ENCODE peak calls at places on chromosomes 12 and 14, in six cellular contexts. B is mesenchymal stem cell, S is IMR-90, F is H9, H is trophoblast cell, D is H1. X is an unnamed sample.

GRCh38 chr14:77641534-77642341 is 25.3 kb upstream of the SPTLC2 start:
- DNase-seq in H (peak), D (no peak), S (peak), F (no peak), B (no peak), X (no peak)

GRCh38 chr12:6538420-6539275 is 4.3 kb downstream of the GAPDH start:
- DNase-seq in S (peak), F (peak), D (no peak), B (peak), H (peak), X (no peak)

GRCh38 chr12:75979181-75979580 is 52.4 kb downstream of the PHLDA1 start:
- DNase-seq in F (no peak), S (peak), B (peak), D (no peak), H (no peak), X (no peak)

GRCh38 chr14:106657460-106657859 is 1131.1 kb downstream of the TMEM121 start:
- DNase-seq in H (no peak), B (no peak), D (no peak), F (no peak), S (no peak), X (no peak)

GRCh38 chr12:5817246-5817645 is 127.8 kb downstream of the ANO2 start:
- DNase-seq in F (no peak), B (no peak), H (no peak), S (no peak), D (no peak), X (no peak)

GRCh38 chr14:22336031-22336430 is 253.0 kb downstream of the DAD1 start:
- DNase-seq in D (no peak), S (no peak), F (no peak), B (peak), H (no peak), X (no peak)

GRCh38 chr12:5268424-5269210 is 163.3 kb upstream of the NTF3 start:
- DNase-seq in H (no peak), S (no peak), F (no peak), B (no peak), D (no peak), X (no peak)

GRCh38 chr14:105314287-105315185 is at the start of gene PACS2:
- DNase-seq in F (peak), H (peak), B (peak), D (peak), S (peak), X (peak)

GRCh38 chr12:13101854-13102375 is 1.6 kb downstream of the GSG1 start:
- DNase-seq in H (peak), B (peak), S (peak), F (no peak), D (no peak), X (no peak)

GRCh38 chr12:40107803-40108620 is 2.1 kb upstream of the SLC2A13 start:
- DNase-seq in F (no peak), D (no peak), B (no peak), S (no peak), H (no peak), X (no peak)

GRCh38 chr12:40028296-40028695 is 77.6 kb downstream of the SLC2A13 start:
- DNase-seq in D (no peak), S (no peak), B (no peak), F (no peak), H (no peak), X (no peak)

GRCh38 chr14:102616799-102617198 is 24.4 kb downstream of the RCOR1 start:
- DNase-seq in D (no peak), H (no peak), S (no peak), F (no peak), B (no peak), X (no peak)

GRCh38 chr12:23204933-23205778 is 580.2 kb downstream of the ETNK1 start:
- DNase-seq in B (peak), H (no peak), D (no peak), S (peak), F (no peak), X (peak)

GRCh38 chr12:101010881-101011280 is 199.2 kb downstream of the SLC5A8 start:
- DNase-seq in S (no peak), H (no peak), D (no peak), F (no peak), B (no peak), X (no peak)

GRCh38 chr14:63478437-63478852 is 64.7 kb downstream of the PPP2R5E start:
- DNase-seq in F (no peak), S (no peak), D (no peak), H (no peak), B (no peak), X (no peak)

GRCh38 chr14:67837011-67837624 is 17.5 kb downstream of the RAD51B start:
- DNase-seq in B (peak), S (peak), F (no peak), H (peak), D (no peak), X (no peak)

GRCh38 chr14:75880512-75880911 is 101.3 kb downstream of the TGFB3 start:
- DNase-seq in S (no peak), D (no peak), H (no peak), F (peak), B (no peak), X (no peak)

GRCh38 chr12:93790472-93791152 is 113.4 kb downstream of the CRADD start:
- DNase-seq in S (peak), D (no peak), B (peak), F (no peak), H (no peak), X (no peak)

DNA sequence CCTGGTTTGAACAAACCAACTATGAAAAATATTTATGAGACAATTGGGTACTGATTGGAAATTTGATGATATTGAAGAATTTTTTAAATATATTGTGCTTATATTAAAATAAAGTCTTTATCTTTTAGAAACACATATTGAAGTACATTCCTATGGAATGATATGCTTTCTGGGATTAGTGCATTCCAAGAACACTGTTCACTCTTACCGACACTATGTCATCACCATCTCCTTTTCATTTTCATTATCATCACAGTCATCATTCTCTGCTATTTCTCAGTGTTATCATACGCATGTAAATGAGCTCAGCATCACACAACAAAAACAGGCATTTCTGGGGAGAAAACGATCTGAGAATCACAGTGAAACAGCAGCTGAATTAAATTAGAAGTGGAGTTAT is 513.3 kb upstream of the CCDC196 start:
- DNase-seq in B (peak), F (no peak), H (peak), D (no peak), S (peak), X (no peak)
- H3K14ac ChIP-seq in B (no peak), F (no peak), H (no peak), D (no peak), S (no peak), X (no peak)

DNA sequence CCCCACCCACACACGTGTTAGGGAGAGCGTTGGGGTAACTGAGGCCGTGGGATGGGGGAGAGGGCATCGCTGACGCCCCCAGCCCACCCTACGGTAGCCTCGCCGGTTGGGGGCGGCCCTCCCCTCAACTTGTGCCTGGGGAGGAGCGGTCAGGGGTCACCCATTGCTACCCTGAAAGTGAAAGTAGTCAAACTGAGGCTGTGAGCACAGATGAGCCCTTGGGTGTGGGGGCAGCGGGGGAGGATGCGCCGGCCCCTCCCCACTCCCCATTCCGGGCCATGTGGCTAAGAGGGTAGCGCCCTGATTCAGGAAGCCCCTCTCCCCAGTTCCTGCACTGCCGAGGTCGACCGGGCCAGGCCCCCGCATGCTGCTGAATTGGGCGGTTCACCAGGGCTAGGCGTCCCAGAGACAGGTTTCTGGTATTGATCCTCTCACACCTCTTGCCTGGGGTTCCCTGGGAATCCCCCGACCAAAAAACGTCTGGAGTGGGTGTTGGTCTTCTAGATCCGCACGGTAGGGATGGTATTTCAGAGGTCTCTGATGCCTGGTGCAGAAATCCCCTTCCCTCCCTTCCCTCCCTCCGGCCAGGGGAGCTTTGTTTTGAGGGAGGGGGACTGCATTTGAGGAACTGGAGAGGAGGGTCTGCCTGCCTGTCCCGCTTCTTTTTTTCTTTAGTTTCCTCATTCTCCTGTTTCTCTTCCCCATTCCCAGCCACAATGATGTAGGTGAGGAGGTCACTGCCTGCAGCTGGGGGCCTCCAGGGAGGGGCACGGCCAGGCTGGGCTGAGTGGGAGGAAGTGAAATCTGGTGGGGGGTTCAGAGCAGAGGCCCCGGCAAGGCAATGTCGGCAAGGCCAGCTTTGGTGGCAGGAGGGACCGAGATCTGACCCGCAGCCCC is 999 bp downstream of the SH2B3 start:
- DNase-seq in H (no peak), B (peak), S (no peak), D (no peak), F (no peak), X (no peak)
- H2AFZ ChIP-seq in H (peak), B (no peak), S (peak), D (no peak), F (no peak), X (peak)

DNA sequence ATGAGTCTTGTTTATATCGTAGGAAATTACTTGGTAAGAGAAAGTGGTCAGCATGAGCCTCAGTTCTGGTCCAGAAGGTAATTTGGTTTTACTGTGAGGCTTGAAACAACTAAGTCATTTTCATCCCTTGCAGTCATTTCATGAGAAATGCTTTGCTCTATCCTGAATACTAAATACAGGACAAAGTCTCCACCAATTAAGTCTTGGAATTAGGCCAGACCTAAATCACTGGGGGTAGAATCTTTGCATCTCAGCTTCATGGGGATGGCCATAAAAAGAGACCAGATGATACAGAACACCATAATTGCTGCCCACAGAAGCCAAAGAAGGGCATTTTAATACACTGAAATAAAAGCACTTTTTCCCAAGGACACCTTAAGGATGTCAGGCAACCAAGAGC is 277.8 kb upstream of the DCN start:
- DNase-seq in S (no peak), F (no peak), B (no peak), H (no peak), D (no peak), X (no peak)
- H3K14ac ChIP-seq in S (no peak), F (no peak), B (no peak), H (no peak), D (no peak), X (no peak)

GRCh38 chr12:95129115-95129514 is 55.7 kb upstream of the NR2C1 start:
- DNase-seq in F (no peak), D (no peak), H (no peak), S (no peak), B (no peak), X (no peak)

GRCh38 chr12:95126076-95126475 is 52.7 kb upstream of the NR2C1 start:
- DNase-seq in H (no peak), D (no peak), B (no peak), S (no peak), F (no peak), X (no peak)

GRCh38 chr12:95134085-95134484 is 60.7 kb upstream of the NR2C1 start:
- DNase-seq in F (no peak), B (no peak), S (no peak), D (no peak), H (no peak), X (no peak)

GRCh38 chr12:95131589-95132335 is 58.3 kb upstream of the NR2C1 start:
- DNase-seq in D (no peak), F (no peak), B (peak), S (no peak), H (no peak), X (no peak)

DNA sequence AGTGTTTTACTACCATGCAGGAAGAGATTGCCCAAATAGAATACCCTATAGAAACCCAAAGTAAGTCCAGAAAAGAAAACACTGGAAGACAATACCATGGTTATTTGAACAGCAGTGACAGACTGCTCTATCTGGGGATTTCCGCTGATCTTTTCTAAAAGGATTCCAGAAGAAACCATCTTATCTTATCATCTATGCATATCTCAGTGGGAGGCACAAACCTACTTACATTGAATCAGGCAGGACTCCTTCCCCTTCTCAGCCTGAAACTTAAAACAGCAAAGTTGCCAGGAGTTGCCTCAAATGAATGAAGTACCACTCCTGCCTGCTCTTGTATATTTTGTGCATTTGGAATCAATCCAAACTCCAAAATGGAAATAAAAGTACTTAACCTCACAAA is 56.7 kb upstream of the NR2C1 start:
- DNase-seq in F (no peak), D (no peak), S (peak), H (no peak), B (peak), X (no peak)
- H2AFZ ChIP-seq in F (no peak), D (no peak), S (no peak), H (no peak), B (no peak), X (no peak)

GRCh38 chr12:47907851-47908454 is 3.2 kb upstream of the VDR start:
- DNase-seq in B (no peak), D (no peak), S (no peak), H (no peak), F (no peak), X (no peak)
- H3K14ac ChIP-seq in B (no peak), D (no peak), S (no peak), H (no peak), F (no peak), X (no peak)

DNA sequence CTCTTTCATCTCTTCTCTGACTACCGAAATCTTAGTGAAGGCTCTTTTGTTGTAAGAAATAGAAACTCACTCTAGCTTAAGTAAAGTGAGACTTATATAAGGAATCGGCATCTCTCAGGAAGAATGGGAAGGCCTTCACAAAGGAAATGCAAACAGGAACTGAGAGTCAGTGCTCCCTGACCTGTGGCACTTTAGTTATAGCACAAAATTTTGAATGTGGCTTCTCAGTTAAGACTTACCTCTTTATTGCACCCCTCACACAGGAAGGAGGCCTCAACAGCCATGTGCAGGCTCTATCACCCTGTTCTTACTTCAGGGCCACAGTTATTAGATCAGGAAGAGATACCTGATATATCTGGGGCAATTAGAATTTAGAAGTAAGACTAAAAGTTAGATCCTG is 224.7 kb upstream of the EGLN3 start:
- DNase-seq in F (no peak), H (no peak), S (no peak), D (no peak), B (no peak), X (no peak)
- H2AFZ ChIP-seq in F (no peak), H (no peak), S (no peak), D (no peak), B (no peak), X (no peak)

X was measured in neuronal stem cell.